ENCODE peak calls at places on chromosomes 16 and 17, in nine cellular contexts. H is right atrium auricular region; V is CD8-positive, alpha-beta T cell; K is tibial artery; U is naive thymus-derived CD4-positive, alpha-beta T cell; A is right lobe of liver; R is mesenchymal stem cell; S is lower lobe of right lung; E is endodermal cell. P is an unnamed sample.

GRCh38 chr17:65523853-65524664 is 37.4 kb downstream of the AXIN2 start:
- DNase-seq in H (no peak), V (no peak), K (peak), U (no peak), A (no peak), R (no peak), S (no peak), E (no peak), P (no peak)

GRCh38 chr17:81944858-81945257 is 2.2 kb downstream of the MYADML2 start:
- DNase-seq in H (no peak), V (no peak), K (no peak), U (no peak), A (no peak), R (no peak), S (no peak), E (no peak), P (no peak)

GRCh38 chr17:79192503-79193500 is 118.2 kb downstream of the ENGASE start:
- DNase-seq in H (no peak), V (no peak), K (no peak), U (no peak), A (no peak), R (peak), S (no peak), E (peak), P (no peak)

GRCh38 chr17:70629902-70630301 is 460.6 kb downstream of the KCNJ2 start:
- DNase-seq in H (no peak), V (no peak), K (no peak), U (no peak), A (no peak), R (no peak), S (no peak), E (no peak), P (no peak)

GRCh38 chr17:82357394-82357793 is 1.7 kb upstream of the TEX19 start:
- DNase-seq in H (no peak), V (no peak), K (no peak), U (no peak), A (no peak), R (no peak), S (no peak), E (no peak), P (no peak)

GRCh38 chr17:41648411-41649195 is 24.2 kb upstream of the KRT17 start:
- DNase-seq in H (peak), V (peak), K (peak), U (peak), A (peak), R (peak), S (peak), E (peak), P (peak)

GRCh38 chr17:8016632-8017424 is 14.4 kb downstream of the GUCY2D start:
- DNase-seq in H (peak), V (no peak), K (no peak), U (peak), A (peak), R (peak), S (peak), E (peak), P (no peak)

GRCh38 chr16:22642689-22643088 is 132.0 kb downstream of the NPIPB5 start:
- DNase-seq in H (no peak), V (no peak), K (no peak), U (no peak), A (no peak), R (no peak), S (no peak), E (no peak), P (no peak)

GRCh38 chr17:9922012-9922848 is 17.2 kb upstream of the RCVRN start:
- DNase-seq in H (no peak), V (no peak), K (no peak), U (no peak), A (no peak), R (no peak), S (no peak), E (no peak), P (no peak)

GRCh38 chr16:72961115-72961832 is 86.7 kb downstream of the ZFHX3 start:
- DNase-seq in H (no peak), V (no peak), K (peak), U (no peak), A (no peak), R (peak), S (no peak), E (no peak), P (no peak)

GRCh38 chr17:65888649-65889048 is 303.3 kb downstream of the CEP112 start:
- DNase-seq in H (no peak), V (no peak), K (no peak), U (no peak), A (no peak), R (peak), S (no peak), E (peak), P (no peak)

GRCh38 chr17:35684046-35684802 is 47.2 kb upstream of the RASL10B start:
- DNase-seq in H (no peak), V (no peak), K (no peak), U (no peak), A (no peak), R (peak), S (no peak), E (peak), P (no peak)

GRCh38 chr16:4591706-4592470 is 22.8 kb downstream of the UBALD1 start:
- DNase-seq in H (no peak), V (no peak), K (no peak), U (no peak), A (no peak), R (no peak), S (no peak), E (peak), P (no peak)

GRCh38 chr16:81035975-81036750 is 521 bp downstream of the ATMIN start:
- DNase-seq in H (no peak), V (peak), K (peak), U (peak), A (peak), R (peak), S (peak), E (peak), P (no peak)
- H3K27ac ChIP-seq in H (peak), V (peak), K (peak), U (peak), A (peak), R (no peak), S (peak), E (no peak), P (no peak)

GRCh38 chr16:66069576-66069975 is 296.9 kb upstream of the CDH5 start:
- DNase-seq in H (no peak), V (no peak), K (no peak), U (no peak), A (no peak), R (no peak), S (no peak), E (no peak), P (no peak)

GRCh38 chr16:66065869-66066403 is 300.6 kb upstream of the CDH5 start:
- DNase-seq in H (no peak), V (no peak), K (no peak), U (no peak), A (no peak), R (no peak), S (no peak), E (no peak), P (no peak)

GRCh38 chr16:66064811-66065530 is 301.5 kb upstream of the CDH5 start:
- DNase-seq in H (no peak), V (no peak), K (no peak), U (no peak), A (no peak), R (no peak), S (no peak), E (no peak), P (no peak)

GRCh38 chr16:66070140-66070887 is 296.2 kb upstream of the CDH5 start:
- DNase-seq in H (no peak), V (no peak), K (no peak), U (no peak), A (peak), R (peak), S (peak), E (no peak), P (no peak)
- H3K27ac ChIP-seq in H (no peak), V (no peak), K (no peak), U (no peak), A (no peak), R (no peak), S (no peak), E (no peak), P (no peak)

GRCh38 chr16:31453255-31454204 is 5.8 kb upstream of the ARMC5 start:
- DNase-seq in H (peak), V (no peak), K (peak), U (no peak), A (no peak), R (peak), S (peak), E (peak), P (no peak)

GRCh38 chr16:31451201-31451600 is 8.1 kb upstream of the ARMC5 start:
- DNase-seq in H (no peak), V (no peak), K (peak), U (no peak), A (no peak), R (no peak), S (no peak), E (no peak), P (no peak)

GRCh38 chr16:31451681-31452351 is 7.5 kb upstream of the ARMC5 start:
- DNase-seq in H (no peak), V (no peak), K (peak), U (no peak), A (no peak), R (peak), S (no peak), E (peak), P (peak)

GRCh38 chr16:31455601-31456314 is 3.5 kb upstream of the ARMC5 start:
- DNase-seq in H (no peak), V (no peak), K (peak), U (peak), A (no peak), R (no peak), S (no peak), E (peak), P (no peak)

DNA sequence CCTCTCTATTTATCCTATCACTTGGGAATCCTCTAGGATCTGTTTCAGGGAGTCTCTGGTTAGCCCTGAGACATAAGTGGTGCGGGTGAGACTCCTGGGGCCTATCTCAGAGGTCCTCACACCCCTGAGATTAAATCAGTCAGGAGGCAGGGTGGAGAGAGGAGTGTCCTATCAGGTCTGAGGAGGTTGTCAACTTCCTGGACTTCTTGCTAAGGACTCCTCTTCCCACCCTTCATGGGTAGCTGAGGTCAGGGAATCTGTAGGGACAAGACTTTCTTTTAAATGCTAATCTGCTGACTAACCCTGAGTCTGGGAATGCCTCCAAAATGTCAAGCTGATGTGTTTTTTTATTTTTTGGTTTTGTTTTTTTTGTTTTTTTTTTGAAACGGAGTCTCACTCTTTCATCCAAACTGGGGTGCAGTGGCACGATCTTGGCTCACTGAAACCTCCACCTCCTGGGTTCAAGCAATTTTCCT is 6.6 kb upstream of the ARMC5 start:
- DNase-seq in H (no peak), V (no peak), K (peak), U (no peak), A (no peak), R (peak), S (no peak), E (peak), P (no peak)
- H3K27ac ChIP-seq in H (peak), V (no peak), K (peak), U (no peak), A (no peak), R (peak), S (no peak), E (no peak), P (peak)

GRCh38 chr16:1184980-1185379 is 32.1 kb downstream of the CACNA1H start:
- DNase-seq in H (no peak), V (no peak), K (no peak), U (no peak), A (no peak), R (no peak), S (no peak), E (no peak), P (no peak)

GRCh38 chr16:1183235-1183907 is 30.5 kb downstream of the CACNA1H start:
- DNase-seq in H (no peak), V (no peak), K (peak), U (no peak), A (no peak), R (peak), S (no peak), E (no peak), P (peak)

GRCh38 chr16:1180772-1181714 is 28.1 kb downstream of the CACNA1H start:
- DNase-seq in H (no peak), V (no peak), K (peak), U (no peak), A (no peak), R (no peak), S (no peak), E (no peak), P (no peak)

GRCh38 chr16:1184156-1184868 is 31.4 kb downstream of the CACNA1H start:
- DNase-seq in H (no peak), V (no peak), K (peak), U (no peak), A (no peak), R (no peak), S (no peak), E (peak), P (no peak)

DNA sequence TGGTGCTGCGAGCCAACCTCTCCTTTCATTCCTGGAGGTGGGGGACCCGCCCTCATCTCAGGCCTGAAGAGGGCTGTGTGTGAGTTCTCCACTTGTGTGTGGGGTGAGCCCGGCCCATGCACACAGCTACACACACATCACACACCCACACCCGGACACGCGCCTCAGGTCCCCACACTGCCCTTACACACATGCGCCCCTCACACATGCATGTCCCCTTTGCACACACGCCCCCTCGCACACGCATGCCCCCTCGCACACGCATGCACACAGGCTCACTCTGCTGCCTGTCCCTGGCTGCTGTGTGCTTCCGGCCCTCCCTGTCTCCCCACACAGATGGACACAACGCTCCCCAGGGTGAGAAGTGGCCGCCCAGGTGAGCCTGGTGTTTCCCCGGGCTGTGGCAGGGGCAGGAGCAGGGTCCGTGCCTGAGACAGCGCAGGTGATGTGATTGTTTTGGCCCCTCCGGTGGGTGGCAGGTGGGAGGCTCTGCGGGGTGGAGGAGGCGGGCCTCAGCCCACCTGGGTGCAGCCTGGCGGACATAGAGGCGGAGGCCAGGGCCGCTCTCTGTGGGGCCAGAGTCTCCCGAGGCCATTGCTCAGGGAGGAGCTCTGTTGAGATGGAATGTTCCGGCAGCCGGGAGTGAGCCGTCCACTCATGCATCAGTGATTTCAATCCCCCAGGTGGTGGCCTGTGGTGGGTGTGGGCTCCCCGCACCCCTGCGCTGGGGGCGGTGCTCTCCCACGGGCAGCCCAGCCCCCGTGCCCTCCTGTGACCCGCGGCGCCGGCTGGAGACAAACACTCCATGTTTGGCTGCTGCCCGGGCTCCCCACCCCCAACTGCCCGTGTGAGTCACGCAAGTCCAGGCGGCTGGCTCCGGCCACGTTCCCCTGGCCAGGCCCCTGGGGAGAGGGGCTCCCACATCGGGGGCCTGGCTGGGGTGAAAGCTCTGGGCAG is 29.1 kb downstream of the CACNA1H start:
- DNase-seq in H (peak), V (no peak), K (peak), U (no peak), A (peak), R (peak), S (peak), E (no peak), P (no peak)
- H3K27ac ChIP-seq in H (peak), V (no peak), K (peak), U (no peak), A (peak), R (peak), S (peak), E (no peak), P (peak)

GRCh38 chr17:16267174-16267573 is 50.2 kb downstream of the PIGL start:
- DNase-seq in H (no peak), V (no peak), K (no peak), U (no peak), A (no peak), R (no peak), S (no peak), E (no peak), P (no peak)
- H3K27ac ChIP-seq in H (no peak), V (peak), K (no peak), U (peak), A (no peak), R (no peak), S (no peak), E (no peak), P (no peak)

P was measured in caudate nucleus.